ENCODE peak calls at places on chromosomes 2 and 18, in seven cellular contexts. H is ovary, C is GM12864, L is mesothelial cell of epicardium, X is neural progenitor cell, Z is cardiac fibroblast, E is coronary artery. A is an unnamed sample.

GRCh38 chr2:26422947-26423629 is 21.4 kb downstream of the DRC1 start:
- DNase-seq in H (no peak), C (no peak), L (no peak), X (no peak), Z (no peak), E (no peak), A (peak)

GRCh38 chr2:207767461-207768167 is 2.1 kb downstream of the FZD5 start:
- DNase-seq in H (peak), C (no peak), L (peak), X (peak), Z (peak), E (peak), A (peak)

GRCh38 chr2:176621350-176621749 is 352.1 kb downstream of the MTX2 start:
- DNase-seq in H (no peak), C (no peak), L (no peak), X (no peak), Z (no peak), E (no peak), A (no peak)

GRCh38 chr2:37614061-37614802 is 57.2 kb downstream of the CDC42EP3 start:
- DNase-seq in H (no peak), C (no peak), L (no peak), X (no peak), Z (peak), E (no peak), A (no peak)

GRCh38 chr2:15195723-15196270 is 365.3 kb downstream of the NBAS start:
- DNase-seq in H (no peak), C (no peak), L (no peak), X (no peak), Z (no peak), E (no peak), A (no peak)

GRCh38 chr18:62525611-62526010 is 2.8 kb downstream of the ZCCHC2 start:
- DNase-seq in H (no peak), C (no peak), L (no peak), X (no peak), Z (no peak), E (no peak), A (no peak)

GRCh38 chr2:227860116-227860724 is 11.2 kb upstream of the DAW1 start:
- DNase-seq in H (no peak), C (no peak), L (no peak), X (no peak), Z (no peak), E (no peak), A (no peak)

GRCh38 chr2:85199692-85200091 is 66.5 kb downstream of the TCF7L1 start:
- DNase-seq in H (no peak), C (no peak), L (no peak), X (no peak), Z (peak), E (no peak), A (no peak)

GRCh38 chr2:218876562-218877219 is 4.0 kb upstream of the WNT10A start:
- DNase-seq in H (no peak), C (no peak), L (peak), X (peak), Z (peak), E (no peak), A (peak)

GRCh38 chr18:58847383-58848071 is 17.1 kb upstream of the ZNF532 start:
- DNase-seq in H (peak), C (no peak), L (no peak), X (peak), Z (no peak), E (no peak), A (no peak)

GRCh38 chr18:42281851-42282250 is 326.8 kb downstream of the PIK3C3 start:
- DNase-seq in H (no peak), C (no peak), L (no peak), X (no peak), Z (no peak), E (no peak), A (no peak)

GRCh38 chr2:231068525-231069222 is 12.0 kb downstream of the PSMD1 start:
- DNase-seq in H (no peak), C (no peak), L (no peak), X (no peak), Z (peak), E (no peak), A (no peak)

GRCh38 chr2:176390276-176390675 is 121.0 kb downstream of the MTX2 start:
- DNase-seq in H (no peak), C (no peak), L (no peak), X (no peak), Z (no peak), E (no peak), A (no peak)

GRCh38 chr2:9150568-9150900 is 56.1 kb upstream of the ASAP2 start:
- DNase-seq in H (no peak), C (no peak), L (no peak), X (no peak), Z (no peak), E (no peak), A (no peak)

GRCh38 chr2:164841719-164842623 is at the start of gene COBLL1:
- DNase-seq in H (peak), C (no peak), L (peak), X (peak), Z (peak), E (peak), A (peak)

GRCh38 chr2:239246723-239247122 is 154.1 kb downstream of the HDAC4 start:
- DNase-seq in H (no peak), C (no peak), L (no peak), X (no peak), Z (no peak), E (peak), A (no peak)

GRCh38 chr2:33425660-33426059 is 50.8 kb upstream of the RASGRP3 start:
- DNase-seq in H (no peak), C (no peak), L (no peak), X (no peak), Z (peak), E (no peak), A (no peak)

GRCh38 chr2:174485763-174486613 is 841 bp downstream of the GPR155 start:
- DNase-seq in H (peak), C (no peak), L (no peak), X (peak), Z (peak), E (no peak), A (no peak)
- TF ChIP-seq CTCF in H (no peak), C (no peak), L (no peak), X (no peak), Z (no peak), E (no peak), A (no peak)

GRCh38 chr2:106797494-106797893 is 88.5 kb downstream of the ST6GAL2 start:
- DNase-seq in H (no peak), C (no peak), L (no peak), X (no peak), Z (no peak), E (no peak), A (no peak)

GRCh38 chr2:106789185-106789584 is 96.8 kb downstream of the ST6GAL2 start:
- DNase-seq in H (no peak), C (peak), L (no peak), X (no peak), Z (no peak), E (no peak), A (no peak)

GRCh38 chr2:106792671-106793070 is 93.3 kb downstream of the ST6GAL2 start:
- DNase-seq in H (no peak), C (no peak), L (no peak), X (no peak), Z (no peak), E (no peak), A (no peak)
- TF ChIP-seq CTCF in H (no peak), C (no peak), L (no peak), X (no peak), Z (no peak), E (no peak), A (no peak)

GRCh38 chr2:42099431-42100173 is 51.8 kb downstream of the PKDCC start:
- DNase-seq in H (no peak), C (no peak), L (no peak), X (no peak), Z (no peak), E (no peak), A (no peak)
- TF ChIP-seq CTCF in H (no peak), C (no peak), L (no peak), X (no peak), Z (no peak), E (no peak), A (no peak)

GRCh38 chr18:35658112-35658511 is 76.6 kb downstream of the GALNT1 start:
- DNase-seq in H (no peak), C (no peak), L (no peak), X (no peak), Z (no peak), E (no peak), A (no peak)

GRCh38 chr18:35662293-35663062 is 80.9 kb downstream of the GALNT1 start:
- DNase-seq in H (no peak), C (peak), L (no peak), X (no peak), Z (no peak), E (no peak), A (no peak)

DNA sequence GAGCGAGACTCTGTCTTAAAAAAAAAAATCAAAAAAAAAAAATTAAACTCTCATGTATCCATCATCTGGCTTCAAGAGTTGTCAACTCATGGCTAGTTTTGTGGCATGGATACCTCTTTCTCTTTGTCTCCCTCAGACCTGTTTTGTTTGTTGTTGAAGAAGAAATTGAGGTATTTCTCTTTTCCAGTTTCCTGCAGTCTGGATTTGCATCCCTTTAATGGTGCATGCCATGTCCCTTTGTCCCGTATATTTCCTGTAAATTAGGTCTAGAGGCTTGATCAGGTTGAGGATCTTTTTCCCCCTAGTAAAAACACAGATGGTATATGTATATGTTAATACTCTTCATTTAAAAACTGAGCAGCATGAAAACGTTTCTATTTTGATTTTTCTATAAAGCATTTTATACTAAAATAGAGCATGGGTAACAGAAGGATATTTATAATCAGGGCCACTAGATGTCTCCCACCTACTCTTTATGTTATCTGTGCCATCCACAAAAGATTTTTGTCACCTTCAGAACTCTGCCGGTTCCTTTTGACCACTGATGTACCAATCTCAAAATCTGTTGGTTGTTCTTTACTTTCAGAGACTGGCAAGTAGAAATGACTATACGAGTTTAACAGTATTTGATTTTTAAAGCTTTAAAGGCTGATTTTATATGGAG is 80.1 kb downstream of the GALNT1 start:
- DNase-seq in H (no peak), C (no peak), L (no peak), X (no peak), Z (no peak), E (no peak), A (no peak)
- TF ChIP-seq CTCF in H (no peak), C (no peak), L (no peak), X (peak), Z (peak), E (no peak), A (peak)